ENCODE peak calls at places on chromosome 2, in four cellular contexts. E is BE2C, B is Peyer's patch, G is left lung. V is an unnamed sample.

GRCh38 chr2:151973901-151974199 is 125.0 kb downstream of the CACNB4 start:
- DNase-seq in E (peak; percentile 36), B (no peak), G (no peak), V (no peak)

GRCh38 chr2:37011126-37011525 is 44.8 kb upstream of the STRN start:
- DNase-seq in E (no peak), B (no peak), G (no peak), V (no peak)

GRCh38 chr2:240208631-240209211 is 68.3 kb upstream of the OTOS start:
- DNase-seq in E (no peak), B (no peak), G (no peak), V (no peak)

GRCh38 chr2:216057688-216058193 is 23.9 kb downstream of the PECR start:
- DNase-seq in E (no peak), B (peak; percentile 81), G (no peak), V (no peak)

GRCh38 chr2:10243926-10244270 is 58.8 kb upstream of the HPCAL1 start:
- DNase-seq in E (no peak), B (no peak), G (no peak), V (peak; percentile 25)

GRCh38 chr2:121363632-121364420 is 78.8 kb upstream of the TFCP2L1 start:
- DNase-seq in E (no peak), B (peak; percentile 57), G (no peak), V (no peak)

GRCh38 chr2:105541189-105542050 is 142.6 kb upstream of the FHL2 start:
- DNase-seq in E (no peak), B (no peak), G (no peak), V (no peak)

GRCh38 chr2:188456114-188456909 is 164.6 kb downstream of the GULP1 start:
- DNase-seq in E (peak; percentile 8), B (no peak), G (peak; percentile 34), V (no peak)

GRCh38 chr2:165582409-165582808 is 112.9 kb downstream of the CSRNP3 start:
- DNase-seq in E (no peak), B (no peak), G (no peak), V (no peak)

GRCh38 chr2:240461471-240462072 is 26.1 kb downstream of the GPC1 start:
- DNase-seq in E (peak; percentile 5), B (peak; percentile 34), G (peak; percentile 66), V (no peak)

GRCh38 chr2:9030882-9031645 is 27.6 kb upstream of the MBOAT2 start:
- DNase-seq in E (no peak), B (no peak), G (no peak), V (no peak)

GRCh38 chr2:147242445-147242844 is 602.4 kb upstream of the ACVR2A start:
- DNase-seq in E (no peak), B (no peak), G (no peak), V (no peak)

GRCh38 chr2:136246086-136246669 is 128.2 kb upstream of the CXCR4 start:
- DNase-seq in E (peak; percentile 10), B (peak; percentile 79), G (peak; percentile 77), V (no peak)

GRCh38 chr2:237920673-237921072 is 46.1 kb upstream of the UBE2F start:
- DNase-seq in E (no peak), B (no peak), G (no peak), V (no peak)

GRCh38 chr2:70986499-70987189 is 8.0 kb downstream of the TEX261 start:
- DNase-seq in E (no peak), B (no peak), G (no peak), V (no peak)

GRCh38 chr2:203650860-203651613 is 55.4 kb upstream of the CD28 start:
- DNase-seq in E (peak; percentile 74), B (peak; percentile 74), G (no peak), V (no peak)

GRCh38 chr2:207041279-207041678 is 102.0 kb downstream of the CPO start:
- DNase-seq in E (no peak), B (no peak), G (no peak), V (no peak)

GRCh38 chr2:86260978-86261377 is 61.7 kb downstream of the MRPL35 start:
- DNase-seq in E (no peak), B (no peak), G (no peak), V (no peak)
- H3K4me1 ChIP-seq in E (no peaks in the 10 kb centered on the region), B (no peaks in the 10 kb centered on the region), G (no peaks in the 10 kb centered on the region), V (no peaks in the 10 kb centered on the region)

DNA sequence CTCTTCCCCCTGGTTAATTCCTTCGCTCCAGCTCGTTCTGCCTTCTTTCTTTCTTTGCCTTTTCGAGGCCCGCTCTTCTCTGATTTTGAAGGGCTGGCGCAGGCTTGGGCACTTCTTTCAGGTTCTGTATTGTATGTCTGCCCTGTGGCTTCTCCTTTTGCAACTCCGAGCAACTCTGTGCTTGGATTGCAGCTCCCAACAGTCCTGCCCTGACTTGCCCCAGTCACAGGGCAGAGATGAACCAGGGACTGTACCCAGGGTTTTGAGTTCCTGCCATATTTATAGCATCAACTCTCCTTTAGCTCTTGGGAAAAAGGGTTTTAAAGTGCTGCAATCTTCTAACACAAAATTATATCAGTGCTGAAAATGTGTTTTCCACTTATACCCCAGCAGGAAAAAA is 31.1 kb upstream of the CD8A start:
- DNase-seq in E (no peak), B (no peak), G (no peak), V (no peak)
- H3K4me3 ChIP-seq in E (no peak overlapping the region), B (no peak overlapping the region), G (no peak overlapping the region), V (no peak overlapping the region)

GRCh38 chr2:79669714-79670113 is 156.9 kb downstream of the CTNNA2 start:
- DNase-seq in E (no peak), B (no peak), G (peak; percentile 44), V (no peak)

GRCh38 chr2:79666430-79666829 is 153.6 kb downstream of the CTNNA2 start:
- DNase-seq in E (no peak), B (no peak), G (no peak), V (no peak)

DNA sequence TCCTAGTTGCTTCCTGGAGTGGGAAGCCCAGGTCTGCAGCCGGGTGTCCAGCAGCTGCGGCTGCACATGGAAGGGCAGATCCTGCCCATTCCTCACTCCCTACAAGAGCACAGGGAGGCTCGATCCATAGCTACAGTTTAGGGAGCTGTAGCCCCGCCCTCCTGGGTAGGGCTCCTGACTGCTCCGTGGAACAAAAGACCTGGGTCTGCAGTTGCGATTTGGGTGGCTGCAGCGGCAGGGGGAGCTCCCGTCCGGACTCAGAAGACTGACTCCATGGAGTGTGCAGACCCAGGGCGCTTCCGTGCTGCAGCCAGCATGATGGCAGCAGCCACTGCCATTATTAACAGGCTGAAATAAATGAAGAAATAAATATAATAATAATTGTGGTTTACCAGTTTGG is 157.3 kb downstream of the CTNNA2 start:
- DNase-seq in E (no peak), B (no peak), G (peak; percentile 47), V (no peak)
- TF ChIP-seq CTCF in E (no peak), B (no peak), G (no peak), V (no peak)

GRCh38 chr2:33013684-33014110 is 66.9 kb downstream of the LTBP1 start:
- DNase-seq in E (no peak), B (no peak), G (no peak), V (no peak)
- H3K4me1 ChIP-seq in E (no peaks in the 10 kb centered on the region), B (no peaks in the 10 kb centered on the region), G (no peaks in the 10 kb centered on the region), V (peaks cover 19% of the 10 kb centered on the region)

GRCh38 chr2:43075054-43075593 is 151.3 kb downstream of the ZFP36L2 start:
- DNase-seq in E (peak; percentile 58), B (peak; percentile 77), G (peak; percentile 80), V (no peak)
- H3K4me3 ChIP-seq in E (no peak overlapping the region), B (no peak overlapping the region), G (no peak overlapping the region), V (no peak overlapping the region)

GRCh38 chr2:218832520-218832919 is 917 bp upstream of the PRKAG3 start:
- DNase-seq in E (no peak), B (peak; percentile 39), G (no peak), V (no peak)
- TF ChIP-seq CTCF in E (no peak), B (no peak), G (no peak), V (no peak)

DNA sequence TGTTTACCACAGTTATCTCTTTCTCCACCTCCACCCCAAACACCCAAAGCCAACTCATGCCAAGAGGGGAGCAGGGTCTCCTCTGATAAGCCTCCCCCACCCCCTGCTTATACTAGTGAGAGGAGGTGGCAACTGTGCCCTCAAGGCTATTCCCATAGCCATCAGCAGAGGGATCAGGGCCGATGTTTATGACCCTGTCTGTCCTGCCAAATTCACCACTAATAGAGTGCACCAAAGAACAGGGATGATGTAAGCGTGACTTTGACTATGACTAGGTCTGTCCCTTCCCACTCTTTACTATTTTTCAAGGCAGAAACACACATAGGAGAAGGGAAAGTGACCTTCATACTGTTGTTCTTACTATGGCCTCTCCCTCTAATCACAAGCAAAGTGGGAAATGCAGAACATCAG is 74.6 kb downstream of the CLHC1 start:
- DNase-seq in E (no peak), B (no peak), G (no peak), V (no peak)
- H3K4me1 ChIP-seq in E (peaks cover 3% of the 10 kb centered on the region), B (no peaks in the 10 kb centered on the region), G (peaks cover 83% of the 10 kb centered on the region), V (peaks cover 30% of the 10 kb centered on the region)

GRCh38 chr2:122656403-122656802 is 901.0 kb downstream of the TSN start:
- DNase-seq in E (no peak), B (no peak), G (no peak), V (no peak)

GRCh38 chr2:122663737-122664136 is 908.3 kb downstream of the TSN start:
- DNase-seq in E (no peak), B (no peak), G (no peak), V (no peak)

DNA sequence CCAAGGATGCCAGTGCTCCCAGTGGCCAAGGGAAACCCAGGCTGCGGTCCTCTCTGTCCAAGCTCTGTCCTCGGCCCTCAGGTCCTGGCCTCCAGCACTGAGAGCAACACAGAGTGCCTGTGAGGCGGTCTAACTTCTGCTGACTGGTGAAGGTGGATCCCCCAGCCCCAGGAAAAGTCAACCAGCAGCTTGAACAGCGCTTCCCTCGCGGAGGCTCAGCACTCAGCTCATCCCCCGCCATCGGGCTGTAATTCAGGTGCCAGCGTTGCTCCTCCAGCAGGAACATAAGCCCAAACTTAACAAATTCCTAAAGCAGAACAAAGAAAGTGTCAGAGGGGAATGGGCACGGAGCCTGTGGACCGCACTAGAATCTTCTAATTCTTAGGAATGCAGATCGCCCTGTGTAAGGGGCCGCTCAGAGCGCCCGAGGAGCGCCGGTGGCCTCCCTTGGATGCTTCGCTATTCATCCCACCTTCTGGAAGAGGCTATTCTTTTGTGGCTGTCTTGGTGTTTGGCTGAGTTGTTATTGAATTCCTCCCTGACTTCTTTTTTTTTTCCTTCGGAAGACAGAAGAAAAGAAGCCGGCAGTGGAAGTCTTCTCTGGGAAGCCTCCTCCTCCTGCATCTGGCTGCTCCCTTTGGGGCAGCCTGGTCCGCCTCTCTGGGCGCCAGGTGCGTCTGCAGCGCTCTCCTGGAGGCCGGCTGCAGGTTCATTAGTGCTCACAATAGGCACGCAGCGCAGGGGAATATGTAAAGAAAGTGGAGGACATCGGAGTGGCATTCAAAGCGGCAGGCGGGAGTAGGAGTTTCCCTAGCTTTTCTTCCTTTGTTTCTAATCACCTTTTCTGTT is 905.6 kb downstream of the TSN start:
- DNase-seq in E (no peak), B (no peak), G (no peak), V (no peak)
- H3K4me3 ChIP-seq in E (no peak overlapping the region), B (no peak overlapping the region), G (no peak overlapping the region), V (no peak overlapping the region)

GRCh38 chr2:3536682-3537632 is 17.6 kb upstream of the ADI1 start:
- DNase-seq in E (peak; percentile 65), B (no peak), G (no peak), V (no peak)
- TF ChIP-seq CTCF in E (peak; percentile 67), B (no peak), G (peak; percentile 44), V (no peak)